ENCODE peak calls at places on chromosomes 6 and 20, in eight cellular contexts. One of them, this sample, is unnamed.

GRCh38 chr6:165559632-165560031 is 103.4 kb downstream of the PDE10A start:
- DNase-seq in psoas muscle: no peak
- DNase-seq in renal cortical epithelial cell: no peak
- DNase-seq in GM19239: no peak
- DNase-seq in fibroblast of lung: no peak
- DNase-seq in T-cell: no peak
- DNase-seq in ureter: no peak
- DNase-seq in stimulated activated naive CD8-positive, alpha-beta T cell treated with anti-CD3 and anti-CD28 coated beads, Interleukin-15, amount 100 ng/mL, for 72 hours: no peak
- DNase-seq in this sample: no peak

GRCh38 chr20:1324598-1325172 is 4.3 kb downstream of the SDCBP2 start:
- DNase-seq in fibroblast of lung: peak
- DNase-seq in renal cortical epithelial cell: no peak
- DNase-seq in psoas muscle: no peak
- DNase-seq in ureter: peak
- DNase-seq in stimulated activated naive CD8-positive, alpha-beta T cell treated with anti-CD3 and anti-CD28 coated beads, Interleukin-15, amount 100 ng/mL, for 72 hours: no peak
- DNase-seq in GM19239: no peak
- DNase-seq in T-cell: no peak
- DNase-seq in this sample: peak

GRCh38 chr6:113449051-113449450 is 408.1 kb upstream of the MARCKS start:
- DNase-seq in GM19239: no peak
- DNase-seq in fibroblast of lung: peak
- DNase-seq in T-cell: no peak
- DNase-seq in psoas muscle: no peak
- DNase-seq in stimulated activated naive CD8-positive, alpha-beta T cell treated with anti-CD3 and anti-CD28 coated beads, Interleukin-15, amount 100 ng/mL, for 72 hours: no peak
- DNase-seq in ureter: no peak
- DNase-seq in renal cortical epithelial cell: no peak
- DNase-seq in this sample: no peak

GRCh38 chr6:122726649-122727048 is 52.9 kb upstream of the FABP7 start:
- DNase-seq in T-cell: no peak
- DNase-seq in GM19239: no peak
- DNase-seq in ureter: no peak
- DNase-seq in psoas muscle: no peak
- DNase-seq in stimulated activated naive CD8-positive, alpha-beta T cell treated with anti-CD3 and anti-CD28 coated beads, Interleukin-15, amount 100 ng/mL, for 72 hours: no peak
- DNase-seq in renal cortical epithelial cell: peak
- DNase-seq in fibroblast of lung: peak
- DNase-seq in this sample: no peak

GRCh38 chr6:16804515-16805161 is 43.4 kb upstream of the ATXN1 start:
- DNase-seq in T-cell: no peak
- DNase-seq in stimulated activated naive CD8-positive, alpha-beta T cell treated with anti-CD3 and anti-CD28 coated beads, Interleukin-15, amount 100 ng/mL, for 72 hours: no peak
- DNase-seq in renal cortical epithelial cell: no peak
- DNase-seq in psoas muscle: no peak
- DNase-seq in fibroblast of lung: no peak
- DNase-seq in ureter: no peak
- DNase-seq in GM19239: no peak
- DNase-seq in this sample: no peak

GRCh38 chr6:137928286-137928685 is 61.2 kb downstream of the TNFAIP3 start:
- DNase-seq in psoas muscle: no peak
- DNase-seq in renal cortical epithelial cell: no peak
- DNase-seq in stimulated activated naive CD8-positive, alpha-beta T cell treated with anti-CD3 and anti-CD28 coated beads, Interleukin-15, amount 100 ng/mL, for 72 hours: peak
- DNase-seq in ureter: no peak
- DNase-seq in fibroblast of lung: no peak
- DNase-seq in T-cell: no peak
- DNase-seq in GM19239: no peak
- DNase-seq in this sample: peak

GRCh38 chr6:77466055-77467028 is 3.1 kb upstream of the HTR1B start:
- DNase-seq in renal cortical epithelial cell: peak
- DNase-seq in stimulated activated naive CD8-positive, alpha-beta T cell treated with anti-CD3 and anti-CD28 coated beads, Interleukin-15, amount 100 ng/mL, for 72 hours: no peak
- DNase-seq in GM19239: peak
- DNase-seq in psoas muscle: peak
- DNase-seq in fibroblast of lung: peak
- DNase-seq in ureter: peak
- DNase-seq in T-cell: no peak
- DNase-seq in this sample: no peak

GRCh38 chr6:56642366-56643261 is at the start of gene DST:
- DNase-seq in GM19239: no peak
- DNase-seq in T-cell: no peak
- DNase-seq in ureter: no peak
- DNase-seq in fibroblast of lung: peak
- DNase-seq in psoas muscle: no peak
- DNase-seq in renal cortical epithelial cell: peak
- DNase-seq in stimulated activated naive CD8-positive, alpha-beta T cell treated with anti-CD3 and anti-CD28 coated beads, Interleukin-15, amount 100 ng/mL, for 72 hours: no peak
- DNase-seq in this sample: no peak

GRCh38 chr6:151589667-151590066 is 95.8 kb downstream of the CCDC170 start:
- DNase-seq in fibroblast of lung: no peak
- DNase-seq in psoas muscle: no peak
- DNase-seq in stimulated activated naive CD8-positive, alpha-beta T cell treated with anti-CD3 and anti-CD28 coated beads, Interleukin-15, amount 100 ng/mL, for 72 hours: no peak
- DNase-seq in T-cell: no peak
- DNase-seq in ureter: no peak
- DNase-seq in GM19239: no peak
- DNase-seq in renal cortical epithelial cell: no peak
- DNase-seq in this sample: no peak

GRCh38 chr6:53358440-53359087 is 9.8 kb upstream of the ELOVL5 start:
- DNase-seq in renal cortical epithelial cell: peak
- DNase-seq in psoas muscle: no peak
- DNase-seq in stimulated activated naive CD8-positive, alpha-beta T cell treated with anti-CD3 and anti-CD28 coated beads, Interleukin-15, amount 100 ng/mL, for 72 hours: no peak
- DNase-seq in GM19239: no peak
- DNase-seq in T-cell: no peak
- DNase-seq in fibroblast of lung: no peak
- DNase-seq in ureter: no peak
- DNase-seq in this sample: no peak

GRCh38 chr6:14086701-14087100 is 30.9 kb upstream of the CD83 start:
- DNase-seq in renal cortical epithelial cell: peak
- DNase-seq in T-cell: no peak
- DNase-seq in ureter: no peak
- DNase-seq in psoas muscle: no peak
- DNase-seq in GM19239: no peak
- DNase-seq in fibroblast of lung: no peak
- DNase-seq in stimulated activated naive CD8-positive, alpha-beta T cell treated with anti-CD3 and anti-CD28 coated beads, Interleukin-15, amount 100 ng/mL, for 72 hours: no peak
- DNase-seq in this sample: no peak

GRCh38 chr6:170269873-170270541 is 20.9 kb downstream of the DLL1 start:
- DNase-seq in ureter: no peak
- DNase-seq in renal cortical epithelial cell: peak
- DNase-seq in T-cell: no peak
- DNase-seq in GM19239: no peak
- DNase-seq in psoas muscle: peak
- DNase-seq in fibroblast of lung: no peak
- DNase-seq in stimulated activated naive CD8-positive, alpha-beta T cell treated with anti-CD3 and anti-CD28 coated beads, Interleukin-15, amount 100 ng/mL, for 72 hours: no peak
- DNase-seq in this sample: no peak

GRCh38 chr20:59830107-59831023 is 103.1 kb downstream of the SYCP2 start:
- DNase-seq in stimulated activated naive CD8-positive, alpha-beta T cell treated with anti-CD3 and anti-CD28 coated beads, Interleukin-15, amount 100 ng/mL, for 72 hours: no peak
- DNase-seq in ureter: no peak
- DNase-seq in fibroblast of lung: no peak
- DNase-seq in renal cortical epithelial cell: no peak
- DNase-seq in psoas muscle: no peak
- DNase-seq in T-cell: no peak
- DNase-seq in GM19239: no peak
- DNase-seq in this sample: no peak

GRCh38 chr6:127725821-127726220 is 148.8 kb downstream of the C6orf58 start:
- DNase-seq in T-cell: no peak
- DNase-seq in GM19239: no peak
- DNase-seq in fibroblast of lung: no peak
- DNase-seq in psoas muscle: no peak
- DNase-seq in renal cortical epithelial cell: no peak
- DNase-seq in ureter: no peak
- DNase-seq in stimulated activated naive CD8-positive, alpha-beta T cell treated with anti-CD3 and anti-CD28 coated beads, Interleukin-15, amount 100 ng/mL, for 72 hours: no peak
- DNase-seq in this sample: no peak

GRCh38 chr20:3084283-3084985 is at the start of gene AVP:
- DNase-seq in ureter: no peak
- DNase-seq in renal cortical epithelial cell: no peak
- DNase-seq in fibroblast of lung: no peak
- DNase-seq in GM19239: no peak
- DNase-seq in stimulated activated naive CD8-positive, alpha-beta T cell treated with anti-CD3 and anti-CD28 coated beads, Interleukin-15, amount 100 ng/mL, for 72 hours: no peak
- DNase-seq in T-cell: no peak
- DNase-seq in psoas muscle: no peak
- DNase-seq in this sample: no peak

GRCh38 chr6:73062837-73063236 is 162.5 kb downstream of the KHDC1L start:
- DNase-seq in renal cortical epithelial cell: no peak
- DNase-seq in GM19239: no peak
- DNase-seq in stimulated activated naive CD8-positive, alpha-beta T cell treated with anti-CD3 and anti-CD28 coated beads, Interleukin-15, amount 100 ng/mL, for 72 hours: no peak
- DNase-seq in fibroblast of lung: no peak
- DNase-seq in ureter: no peak
- DNase-seq in T-cell: no peak
- DNase-seq in psoas muscle: no peak
- DNase-seq in this sample: no peak

GRCh38 chr6:136036601-136037000 is 185.1 kb downstream of the PDE7B start:
- DNase-seq in stimulated activated naive CD8-positive, alpha-beta T cell treated with anti-CD3 and anti-CD28 coated beads, Interleukin-15, amount 100 ng/mL, for 72 hours: no peak
- DNase-seq in psoas muscle: no peak
- DNase-seq in GM19239: no peak
- DNase-seq in T-cell: no peak
- DNase-seq in fibroblast of lung: no peak
- DNase-seq in ureter: no peak
- DNase-seq in renal cortical epithelial cell: no peak
- DNase-seq in this sample: no peak

GRCh38 chr6:35706468-35706867 is 17.8 kb upstream of the FKBP5 start:
- DNase-seq in fibroblast of lung: peak
- DNase-seq in psoas muscle: no peak
- DNase-seq in renal cortical epithelial cell: no peak
- DNase-seq in stimulated activated naive CD8-positive, alpha-beta T cell treated with anti-CD3 and anti-CD28 coated beads, Interleukin-15, amount 100 ng/mL, for 72 hours: no peak
- DNase-seq in GM19239: no peak
- DNase-seq in T-cell: no peak
- DNase-seq in ureter: no peak
- DNase-seq in this sample: no peak

GRCh38 chr6:53699462-53699861 is 33.9 kb upstream of the KLHL31 start:
- DNase-seq in renal cortical epithelial cell: no peak
- DNase-seq in stimulated activated naive CD8-positive, alpha-beta T cell treated with anti-CD3 and anti-CD28 coated beads, Interleukin-15, amount 100 ng/mL, for 72 hours: no peak
- DNase-seq in psoas muscle: no peak
- DNase-seq in fibroblast of lung: no peak
- DNase-seq in ureter: no peak
- DNase-seq in GM19239: no peak
- DNase-seq in T-cell: no peak
- DNase-seq in this sample: no peak

GRCh38 chr6:75409286-75409685 is 84.3 kb downstream of the FILIP1 start:
- DNase-seq in fibroblast of lung: peak
- DNase-seq in stimulated activated naive CD8-positive, alpha-beta T cell treated with anti-CD3 and anti-CD28 coated beads, Interleukin-15, amount 100 ng/mL, for 72 hours: no peak
- DNase-seq in renal cortical epithelial cell: peak
- DNase-seq in psoas muscle: no peak
- DNase-seq in GM19239: no peak
- DNase-seq in T-cell: no peak
- DNase-seq in ureter: no peak
- DNase-seq in this sample: no peak

GRCh38 chr20:56151834-56152233 is 96.7 kb upstream of the MC3R start:
- DNase-seq in ureter: no peak
- DNase-seq in renal cortical epithelial cell: no peak
- DNase-seq in psoas muscle: no peak
- DNase-seq in GM19239: no peak
- DNase-seq in fibroblast of lung: no peak
- DNase-seq in stimulated activated naive CD8-positive, alpha-beta T cell treated with anti-CD3 and anti-CD28 coated beads, Interleukin-15, amount 100 ng/mL, for 72 hours: no peak
- DNase-seq in T-cell: no peak
- DNase-seq in this sample: no peak

GRCh38 chr6:40325041-40325440 is 262.1 kb downstream of the LRFN2 start:
- DNase-seq in stimulated activated naive CD8-positive, alpha-beta T cell treated with anti-CD3 and anti-CD28 coated beads, Interleukin-15, amount 100 ng/mL, for 72 hours: no peak
- DNase-seq in renal cortical epithelial cell: no peak
- DNase-seq in GM19239: no peak
- DNase-seq in psoas muscle: no peak
- DNase-seq in ureter: no peak
- DNase-seq in T-cell: no peak
- DNase-seq in fibroblast of lung: no peak
- DNase-seq in this sample: no peak

GRCh38 chr6:35008858-35009257 is 119.8 kb downstream of the ANKS1A start:
- DNase-seq in renal cortical epithelial cell: no peak
- DNase-seq in GM19239: no peak
- DNase-seq in ureter: no peak
- DNase-seq in T-cell: no peak
- DNase-seq in fibroblast of lung: no peak
- DNase-seq in stimulated activated naive CD8-positive, alpha-beta T cell treated with anti-CD3 and anti-CD28 coated beads, Interleukin-15, amount 100 ng/mL, for 72 hours: no peak
- DNase-seq in psoas muscle: no peak
- DNase-seq in this sample: no peak

GRCh38 chr6:17469006-17469972 is 75.9 kb downstream of the CAP2 start:
- DNase-seq in stimulated activated naive CD8-positive, alpha-beta T cell treated with anti-CD3 and anti-CD28 coated beads, Interleukin-15, amount 100 ng/mL, for 72 hours: no peak
- DNase-seq in psoas muscle: no peak
- DNase-seq in T-cell: no peak
- DNase-seq in renal cortical epithelial cell: no peak
- DNase-seq in ureter: no peak
- DNase-seq in GM19239: no peak
- DNase-seq in fibroblast of lung: peak
- DNase-seq in this sample: no peak

GRCh38 chr6:141667580-141668309 is 465.0 kb upstream of the GJE1 start:
- DNase-seq in stimulated activated naive CD8-positive, alpha-beta T cell treated with anti-CD3 and anti-CD28 coated beads, Interleukin-15, amount 100 ng/mL, for 72 hours: no peak
- DNase-seq in renal cortical epithelial cell: no peak
- DNase-seq in ureter: no peak
- DNase-seq in psoas muscle: no peak
- DNase-seq in fibroblast of lung: no peak
- DNase-seq in T-cell: no peak
- DNase-seq in GM19239: no peak
- DNase-seq in this sample: no peak

GRCh38 chr6:42503894-42504293 is 52.2 kb upstream of the TRERF1 start:
- DNase-seq in fibroblast of lung: no peak
- DNase-seq in GM19239: no peak
- DNase-seq in psoas muscle: no peak
- DNase-seq in stimulated activated naive CD8-positive, alpha-beta T cell treated with anti-CD3 and anti-CD28 coated beads, Interleukin-15, amount 100 ng/mL, for 72 hours: no peak
- DNase-seq in ureter: no peak
- DNase-seq in T-cell: no peak
- DNase-seq in renal cortical epithelial cell: no peak
- DNase-seq in this sample: no peak

GRCh38 chr20:48698507-48699267 is 129.1 kb downstream of the PREX1 start:
- DNase-seq in T-cell: no peak
- DNase-seq in ureter: no peak
- DNase-seq in renal cortical epithelial cell: no peak
- DNase-seq in psoas muscle: no peak
- DNase-seq in fibroblast of lung: no peak
- DNase-seq in GM19239: no peak
- DNase-seq in stimulated activated naive CD8-positive, alpha-beta T cell treated with anti-CD3 and anti-CD28 coated beads, Interleukin-15, amount 100 ng/mL, for 72 hours: no peak
- DNase-seq in this sample: no peak

GRCh38 chr20:45341939-45342862 is 6.0 kb downstream of the SDC4 start:
- DNase-seq in stimulated activated naive CD8-positive, alpha-beta T cell treated with anti-CD3 and anti-CD28 coated beads, Interleukin-15, amount 100 ng/mL, for 72 hours: no peak
- DNase-seq in GM19239: no peak
- DNase-seq in fibroblast of lung: no peak
- DNase-seq in T-cell: no peak
- DNase-seq in renal cortical epithelial cell: peak
- DNase-seq in ureter: peak
- DNase-seq in psoas muscle: peak
- DNase-seq in this sample: no peak

GRCh38 chr6:170006524-170007467 is 255.4 kb downstream of the ERMARD start:
- DNase-seq in renal cortical epithelial cell: no peak
- DNase-seq in T-cell: no peak
- DNase-seq in fibroblast of lung: no peak
- DNase-seq in psoas muscle: no peak
- DNase-seq in GM19239: no peak
- DNase-seq in ureter: peak
- DNase-seq in stimulated activated naive CD8-positive, alpha-beta T cell treated with anti-CD3 and anti-CD28 coated beads, Interleukin-15, amount 100 ng/mL, for 72 hours: no peak
- DNase-seq in this sample: no peak

GRCh38 chr6:106562001-106562400 is 67.3 kb downstream of the RTN4IP1 start:
- DNase-seq in fibroblast of lung: no peak
- DNase-seq in T-cell: no peak
- DNase-seq in stimulated activated naive CD8-positive, alpha-beta T cell treated with anti-CD3 and anti-CD28 coated beads, Interleukin-15, amount 100 ng/mL, for 72 hours: no peak
- DNase-seq in ureter: no peak
- DNase-seq in renal cortical epithelial cell: peak
- DNase-seq in GM19239: no peak
- DNase-seq in psoas muscle: no peak
- DNase-seq in this sample: no peak

GRCh38 chr6:4624726-4625125 is 151.5 kb upstream of the CDYL start:
- DNase-seq in renal cortical epithelial cell: no peak
- DNase-seq in stimulated activated naive CD8-positive, alpha-beta T cell treated with anti-CD3 and anti-CD28 coated beads, Interleukin-15, amount 100 ng/mL, for 72 hours: no peak
- DNase-seq in psoas muscle: no peak
- DNase-seq in GM19239: no peak
- DNase-seq in ureter: no peak
- DNase-seq in T-cell: no peak
- DNase-seq in fibroblast of lung: no peak
- DNase-seq in this sample: no peak